ENCODE peak calls at places on chromosomes 16 and 17, in five cellular contexts. M, E, O, Y and R are unnamed samples.

GRCh38 chr16:23229714-23230113 is 47.2 kb downstream of the SCNN1G start:
- DNase-seq in M (no peak), E (no peak), Y (no peak), O (no peak), R (no peak)

GRCh38 chr17:48457080-48457836 is 27.2 kb upstream of the SKAP1 start:
- DNase-seq in M (peak), Y (peak), E (no peak), O (peak), R (peak)

GRCh38 chr16:84819644-84820304 is at the start of gene CRISPLD2:
- DNase-seq in M (peak), O (peak), E (peak), Y (peak), R (peak)

GRCh38 chr17:68595986-68596385 is 5.2 kb downstream of the FAM20A start:
- DNase-seq in E (no peak), M (no peak), Y (no peak), O (no peak), R (no peak)

GRCh38 chr17:50893183-50893993 is 27.2 kb upstream of the TOB1 start:
- DNase-seq in M (no peak), O (peak), Y (no peak), E (no peak), R (no peak)

GRCh38 chr16:51181495-51181795 is 30.4 kb upstream of the SALL1 start:
- DNase-seq in O (no peak), M (no peak), E (no peak), Y (no peak), R (no peak)

GRCh38 chr16:81237282-81237681 is 1.2 kb upstream of the BCO1 start:
- DNase-seq in M (no peak), E (no peak), O (no peak), Y (no peak), R (no peak)

GRCh38 chr16:29151317-29151716 is 166.5 kb downstream of the LAT start:
- DNase-seq in E (no peak), O (no peak), M (no peak), Y (no peak), R (no peak)

GRCh38 chr17:13594310-13594709 is 7.4 kb downstream of the HS3ST3A1 start:
- DNase-seq in Y (no peak), E (no peak), M (no peak), O (no peak), R (no peak)

GRCh38 chr17:59493867-59494266 is 71.5 kb upstream of the DHX40 start:
- DNase-seq in M (no peak), O (no peak), Y (no peak), E (no peak), R (no peak)

GRCh38 chr17:2683912-2684311 is 27.7 kb downstream of the CLUH start:
- DNase-seq in Y (peak), E (peak), M (no peak), O (no peak), R (no peak)

GRCh38 chr16:85004587-85005205 is 6.6 kb downstream of the ZDHHC7 start:
- DNase-seq in O (peak), Y (no peak), E (no peak), M (no peak), R (no peak)

GRCh38 chr17:69594641-69595040 is 180.1 kb downstream of the MAP2K6 start:
- DNase-seq in E (no peak), M (no peak), O (no peak), Y (no peak), R (no peak)

GRCh38 chr16:30901201-30902069 is 5.0 kb downstream of the CTF1 start:
- DNase-seq in M (no peak), Y (peak), E (no peak), O (no peak), R (peak)

GRCh38 chr17:45787044-45787443 is 2.9 kb downstream of the CRHR1 start:
- DNase-seq in E (no peak), M (no peak), Y (no peak), O (no peak), R (no peak)

GRCh38 chr17:35795007-35795870 is at the start of gene MMP28:
- DNase-seq in E (peak), O (peak), M (peak), Y (peak), R (peak)

GRCh38 chr17:68101992-68102758 is 66.6 kb downstream of the KPNA2 start:
- DNase-seq in O (no peak), Y (peak), E (peak), M (no peak), R (peak)

GRCh38 chr17:17902877-17903276 is 66.1 kb upstream of the SREBF1 start:
- DNase-seq in O (no peak), M (no peak), Y (no peak), E (no peak), R (no peak)

GRCh38 chr17:3695723-3696411 is at the start of gene P2RX5:
- DNase-seq in M (peak), Y (peak), E (no peak), O (no peak), R (peak)

GRCh38 chr16:54193656-54194007 is 93.0 kb downstream of the IRX3 start:
- DNase-seq in Y (no peak), O (peak), M (peak), E (no peak), R (peak)

GRCh38 chr16:3578121-3578520 is 918 bp upstream of the NLRC3 start:
- DNase-seq in M (no peak), Y (peak), E (no peak), O (no peak), R (peak)

GRCh38 chr17:49252148-49252682 is 21.6 kb upstream of the PHOSPHO1 start:
- DNase-seq in Y (no peak), M (no peak), E (no peak), O (no peak), R (no peak)

GRCh38 chr17:40515491-40516041 is 14.1 kb upstream of the TNS4 start:
- DNase-seq in M (no peak), E (no peak), Y (no peak), O (no peak), R (peak)

GRCh38 chr17:20225162-20226115 is 216.3 kb downstream of the SPECC1 start:
- DNase-seq in O (no peak), E (no peak), M (no peak), Y (no peak), R (no peak)
- TF ChIP-seq CTCF in O (peak), E (peak), M (no peak), Y (no peak), R (no peak)

DNA sequence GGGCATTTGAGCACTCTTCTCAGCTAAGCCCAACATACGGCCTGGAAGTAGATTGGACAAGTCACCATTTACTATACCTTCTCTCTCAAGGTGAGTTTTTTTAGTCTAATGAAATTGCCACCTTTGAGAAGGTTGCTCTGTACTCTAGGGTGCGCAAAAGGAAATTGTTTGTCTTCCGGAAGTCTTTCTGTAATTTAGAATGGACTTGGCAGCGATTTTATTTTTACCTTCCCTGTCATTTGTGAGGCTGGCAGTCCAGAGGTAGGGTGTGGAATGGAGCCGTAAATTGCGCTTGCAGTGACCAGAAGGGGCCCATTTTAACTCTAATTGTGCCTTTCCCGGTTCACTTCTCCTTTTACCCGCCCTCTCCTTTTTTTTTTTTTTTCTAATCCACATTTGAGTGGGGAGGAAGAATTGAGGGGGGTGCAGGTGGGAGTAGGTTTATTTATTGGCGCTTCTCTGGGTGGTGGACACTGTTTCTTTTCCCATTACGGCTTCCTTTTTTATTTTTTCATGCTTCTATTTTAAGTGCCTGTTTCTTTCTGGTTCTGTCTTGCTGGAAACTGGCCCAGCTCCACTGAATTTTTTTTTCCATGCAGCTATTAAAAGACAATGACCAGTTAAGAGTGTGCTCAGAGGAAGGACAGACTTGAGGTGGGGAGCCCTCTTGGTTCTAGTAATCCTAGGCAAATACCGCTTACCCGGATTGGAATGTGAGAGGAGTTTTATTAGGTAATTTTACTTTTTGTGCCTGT is 89.7 kb upstream of the CLEC18A start:
- DNase-seq in E (no peak), Y (no peak), M (no peak), O (no peak), R (no peak)
- TF ChIP-seq CTCF in E (no peak), Y (no peak), M (no peak), O (no peak), R (no peak)

DNA sequence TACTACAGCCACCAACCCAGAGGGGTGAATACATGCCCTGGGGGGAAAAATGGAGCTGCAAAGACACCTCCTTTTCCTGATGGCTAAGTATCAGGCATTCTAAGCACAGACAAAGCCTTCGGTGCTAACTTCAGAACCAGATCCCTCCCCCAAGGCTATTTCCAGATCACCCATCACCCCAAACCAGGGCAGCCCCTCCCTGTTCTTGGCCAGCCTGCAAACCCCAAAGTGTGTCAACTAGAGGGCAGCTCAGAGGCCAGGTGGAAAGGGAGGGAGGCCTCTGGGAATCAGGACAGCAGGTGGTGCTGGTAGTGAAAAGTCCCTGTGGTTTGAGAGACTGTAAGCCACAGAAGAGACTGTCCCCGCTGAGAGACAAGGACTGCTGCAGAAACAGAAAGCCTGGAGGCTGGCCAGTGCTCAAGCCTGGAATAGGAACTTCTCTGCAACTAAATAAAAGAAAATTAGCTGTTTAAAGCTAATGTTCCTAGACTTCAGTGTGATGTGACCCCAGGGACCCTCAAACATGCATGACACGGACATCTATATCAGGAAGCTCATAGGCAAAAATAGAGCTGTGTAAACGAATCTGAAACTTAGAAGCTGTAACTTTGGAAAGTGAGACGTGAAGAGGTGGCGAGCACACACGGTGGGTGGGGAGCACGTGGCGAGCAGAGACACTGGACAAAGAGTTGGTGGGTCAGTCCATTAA is 9.1 kb downstream of the TUBG1 start:
- DNase-seq in E (no peak), O (peak), Y (peak), M (peak), R (no peak)
- TF ChIP-seq CTCF in E (no peak), O (peak), Y (no peak), M (peak), R (no peak)

GRCh38 chr16:72995151-72995881 is 52.6 kb downstream of the ZFHX3 start:
- DNase-seq in M (no peak), O (peak), E (no peak), Y (no peak), R (peak)
- TF ChIP-seq CTCF in M (peak), O (peak), E (peak), Y (peak), R (no peak)

DNA sequence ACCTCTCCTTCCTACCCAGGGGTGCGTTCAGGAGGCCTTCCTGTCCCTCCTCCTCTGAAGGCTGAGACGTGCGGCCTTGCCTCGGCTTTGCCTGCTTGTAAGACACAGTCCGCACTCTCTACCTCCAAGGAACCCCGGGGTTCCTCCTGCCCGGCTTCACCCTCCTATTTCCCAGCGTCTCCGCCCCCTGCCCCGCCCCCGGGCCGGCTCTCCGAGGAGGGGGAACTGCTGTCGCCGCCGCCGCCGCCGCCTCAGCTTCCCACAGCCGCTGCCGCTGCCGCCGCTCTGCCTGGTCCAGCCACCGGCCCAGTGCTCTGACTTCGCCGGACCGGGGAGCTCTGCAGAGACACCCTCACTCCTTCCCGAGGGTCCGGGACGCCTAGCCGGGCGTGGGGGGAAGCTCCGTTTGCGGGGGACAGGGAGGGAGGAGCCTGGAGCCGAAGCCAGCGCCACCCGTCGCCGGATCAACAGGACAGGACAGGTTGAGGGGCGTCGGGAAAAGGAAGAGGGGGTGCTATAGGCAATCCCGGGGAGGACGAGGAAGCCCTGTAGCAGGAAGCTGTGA is 1.2 kb upstream of the FGF11 start:
- DNase-seq in Y (peak), M (no peak), E (no peak), O (no peak), R (peak)
- TF ChIP-seq CTCF in Y (no peak), M (no peak), E (no peak), O (no peak), R (no peak)

GRCh38 chr16:47018223-47018891 is 44.9 kb upstream of the DNAJA2 start:
- DNase-seq in M (peak), O (peak), E (no peak), Y (peak), R (peak)
- TF ChIP-seq CTCF in M (peak), O (no peak), E (peak), Y (peak), R (peak)

GRCh38 chr16:57146735-57147134 is 39.1 kb downstream of the PSME3IP1 start:
- DNase-seq in O (peak), M (no peak), E (no peak), Y (no peak), R (no peak)
- TF ChIP-seq CTCF in O (no peak), M (peak), E (peak), Y (no peak), R (no peak)

GRCh38 chr16:83187404-83187803 is 560.6 kb downstream of the CDH13 start:
- DNase-seq in O (no peak), Y (no peak), E (no peak), M (no peak), R (peak)
- TF ChIP-seq CTCF in O (no peak), Y (no peak), E (no peak), M (no peak), R (no peak)

DNA sequence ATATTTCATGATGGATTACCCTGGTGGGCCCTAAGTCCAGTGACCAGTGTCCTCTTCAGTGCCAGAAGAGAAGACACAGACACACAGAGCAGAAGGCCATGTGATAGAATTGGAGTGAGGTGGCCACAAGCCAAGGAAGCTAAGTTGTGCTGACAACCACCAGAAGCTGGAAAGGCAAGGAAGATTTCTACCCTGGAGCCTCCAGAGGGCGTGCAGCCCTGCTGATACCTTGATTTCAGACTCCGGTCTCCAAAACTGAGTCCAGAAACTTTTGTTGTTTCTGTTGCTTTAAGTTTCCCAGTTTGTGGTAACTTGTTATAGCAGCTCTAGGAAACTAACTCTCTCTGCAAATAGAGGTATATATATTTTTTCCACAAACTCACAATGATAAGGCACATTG is 396.6 kb upstream of the ASIC2 start:
- DNase-seq in Y (no peak), O (no peak), E (no peak), M (no peak), R (no peak)
- TF ChIP-seq CTCF in Y (no peak), O (peak), E (no peak), M (no peak), R (no peak)